ENCODE peak calls at places on chromosomes 12 and 14, in ten cellular contexts. One of them, this sample, is unnamed.

GRCh38 chr12:12007001-12007712 is 63.6 kb upstream of the BCL2L14 start:
- DNase-seq in glutamatergic neuron: no peak
- DNase-seq in PC-3: peak
- DNase-seq in neural progenitor cell: no peak
- DNase-seq in stomach: no peak
- DNase-seq in upper lobe of right lung: no peak
- DNase-seq in psoas muscle: no peak
- DNase-seq in A549: no peak
- DNase-seq in LNCaP clone FGC: no peak
- DNase-seq in neural crest cell: no peak
- DNase-seq in this sample: no peak

GRCh38 chr12:125742413-125742812 is 677.2 kb downstream of the AACS start:
- DNase-seq in glutamatergic neuron: no peak
- DNase-seq in PC-3: no peak
- DNase-seq in neural progenitor cell: no peak
- DNase-seq in stomach: no peak
- DNase-seq in upper lobe of right lung: no peak
- DNase-seq in psoas muscle: no peak
- DNase-seq in A549: no peak
- DNase-seq in LNCaP clone FGC: no peak
- DNase-seq in neural crest cell: no peak
- DNase-seq in this sample: no peak

GRCh38 chr12:53208877-53209463 is 1.9 kb upstream of the ITGB7 start:
- DNase-seq in glutamatergic neuron: no peak
- DNase-seq in PC-3: no peak
- DNase-seq in neural progenitor cell: no peak
- DNase-seq in stomach: no peak
- DNase-seq in upper lobe of right lung: no peak
- DNase-seq in psoas muscle: no peak
- DNase-seq in A549: no peak
- DNase-seq in LNCaP clone FGC: no peak
- DNase-seq in neural crest cell: no peak
- DNase-seq in this sample: no peak

GRCh38 chr12:53102883-53103807 is at the start of gene SOAT2:
- DNase-seq in glutamatergic neuron: no peak
- DNase-seq in PC-3: no peak
- DNase-seq in neural progenitor cell: no peak
- DNase-seq in stomach: no peak
- DNase-seq in upper lobe of right lung: no peak
- DNase-seq in psoas muscle: no peak
- DNase-seq in A549: no peak
- DNase-seq in LNCaP clone FGC: no peak
- DNase-seq in neural crest cell: no peak
- DNase-seq in this sample: no peak

GRCh38 chr14:64683264-64683663 is 21.0 kb upstream of the PLEKHG3 start:
- DNase-seq in glutamatergic neuron: no peak
- DNase-seq in PC-3: no peak
- DNase-seq in neural progenitor cell: peak
- DNase-seq in stomach: no peak
- DNase-seq in upper lobe of right lung: no peak
- DNase-seq in psoas muscle: no peak
- DNase-seq in A549: no peak
- DNase-seq in LNCaP clone FGC: no peak
- DNase-seq in neural crest cell: peak
- DNase-seq in this sample: no peak

GRCh38 chr12:75805905-75806304 is 225.7 kb downstream of the PHLDA1 start:
- DNase-seq in glutamatergic neuron: no peak
- DNase-seq in PC-3: no peak
- DNase-seq in neural progenitor cell: no peak
- DNase-seq in stomach: no peak
- DNase-seq in upper lobe of right lung: no peak
- DNase-seq in psoas muscle: no peak
- DNase-seq in A549: no peak
- DNase-seq in LNCaP clone FGC: no peak
- DNase-seq in neural crest cell: no peak
- DNase-seq in this sample: no peak

GRCh38 chr12:7716391-7716790 is 5.2 kb downstream of the DPPA3 start:
- DNase-seq in glutamatergic neuron: no peak
- DNase-seq in PC-3: no peak
- DNase-seq in neural progenitor cell: peak
- DNase-seq in stomach: no peak
- DNase-seq in upper lobe of right lung: no peak
- DNase-seq in psoas muscle: no peak
- DNase-seq in A549: peak
- DNase-seq in LNCaP clone FGC: no peak
- DNase-seq in neural crest cell: no peak
- DNase-seq in this sample: no peak

GRCh38 chr12:46915861-46916260 is 90.1 kb upstream of the SLC38A4 start:
- DNase-seq in glutamatergic neuron: peak
- DNase-seq in PC-3: no peak
- DNase-seq in neural progenitor cell: no peak
- DNase-seq in stomach: no peak
- DNase-seq in upper lobe of right lung: no peak
- DNase-seq in psoas muscle: no peak
- DNase-seq in A549: no peak
- DNase-seq in LNCaP clone FGC: no peak
- DNase-seq in neural crest cell: no peak
- DNase-seq in this sample: no peak

GRCh38 chr14:52391866-52392600 is 77.9 kb downstream of the PTGER2 start:
- DNase-seq in glutamatergic neuron: no peak
- DNase-seq in PC-3: peak
- DNase-seq in neural progenitor cell: no peak
- DNase-seq in stomach: no peak
- DNase-seq in upper lobe of right lung: no peak
- DNase-seq in psoas muscle: no peak
- DNase-seq in A549: no peak
- DNase-seq in LNCaP clone FGC: no peak
- DNase-seq in neural crest cell: no peak
- DNase-seq in this sample: no peak

DNA sequence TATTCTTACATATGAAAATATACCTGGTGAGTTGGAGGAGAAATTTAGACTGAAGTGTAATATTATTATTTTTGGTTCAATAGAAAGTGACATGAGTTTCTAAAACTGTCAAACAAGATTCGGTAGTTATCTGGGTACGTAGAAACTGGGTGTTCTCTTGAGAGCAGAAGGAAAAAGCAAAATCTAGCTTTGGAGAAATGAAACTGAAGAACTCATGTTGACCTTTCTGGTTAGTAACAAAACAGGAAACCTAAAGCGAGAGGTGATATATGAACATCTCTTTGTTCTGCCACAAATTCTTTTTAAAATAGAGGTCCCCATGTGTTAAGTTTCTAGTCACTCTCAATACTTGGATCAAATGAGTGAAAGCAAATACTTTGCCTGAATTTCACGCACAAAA is 401.7 kb downstream of the TRHDE start:
- DNase-seq in glutamatergic neuron: no peak
- DNase-seq in PC-3: no peak
- DNase-seq in neural progenitor cell: no peak
- DNase-seq in stomach: no peak
- DNase-seq in upper lobe of right lung: no peak
- DNase-seq in psoas muscle: no peak
- DNase-seq in A549: no peak
- DNase-seq in LNCaP clone FGC: no peak
- DNase-seq in neural crest cell: no peak
- DNase-seq in this sample: no peak
- TF ChIP-seq CTCF in glutamatergic neuron: no peak
- TF ChIP-seq CTCF in PC-3: no peak
- TF ChIP-seq CTCF in neural progenitor cell: no peak
- TF ChIP-seq CTCF in stomach: no peak
- TF ChIP-seq CTCF in upper lobe of right lung: no peak
- TF ChIP-seq CTCF in psoas muscle: no peak
- TF ChIP-seq CTCF in A549: no peak
- TF ChIP-seq CTCF in LNCaP clone FGC: no peak
- TF ChIP-seq CTCF in neural crest cell: no peak
- TF ChIP-seq CTCF in this sample: no peak

GRCh38 chr12:115207216-115207915 is 523.4 kb upstream of the TBX3 start:
- DNase-seq in glutamatergic neuron: no peak
- DNase-seq in PC-3: no peak
- DNase-seq in neural progenitor cell: no peak
- DNase-seq in stomach: no peak
- DNase-seq in upper lobe of right lung: no peak
- DNase-seq in psoas muscle: no peak
- DNase-seq in A549: no peak
- DNase-seq in LNCaP clone FGC: no peak
- DNase-seq in neural crest cell: no peak
- DNase-seq in this sample: no peak

GRCh38 chr12:115205755-115206308 is 521.9 kb upstream of the TBX3 start:
- DNase-seq in glutamatergic neuron: no peak
- DNase-seq in PC-3: no peak
- DNase-seq in neural progenitor cell: no peak
- DNase-seq in stomach: no peak
- DNase-seq in upper lobe of right lung: no peak
- DNase-seq in psoas muscle: no peak
- DNase-seq in A549: no peak
- DNase-seq in LNCaP clone FGC: no peak
- DNase-seq in neural crest cell: no peak
- DNase-seq in this sample: no peak

GRCh38 chr12:115209230-115209629 is 525.3 kb upstream of the TBX3 start:
- DNase-seq in glutamatergic neuron: no peak
- DNase-seq in PC-3: no peak
- DNase-seq in neural progenitor cell: peak
- DNase-seq in stomach: no peak
- DNase-seq in upper lobe of right lung: no peak
- DNase-seq in psoas muscle: no peak
- DNase-seq in A549: no peak
- DNase-seq in LNCaP clone FGC: no peak
- DNase-seq in neural crest cell: no peak
- DNase-seq in this sample: no peak

GRCh38 chr12:115210533-115211252 is 526.7 kb upstream of the TBX3 start:
- DNase-seq in glutamatergic neuron: no peak
- DNase-seq in PC-3: no peak
- DNase-seq in neural progenitor cell: no peak
- DNase-seq in stomach: no peak
- DNase-seq in upper lobe of right lung: no peak
- DNase-seq in psoas muscle: no peak
- DNase-seq in A549: no peak
- DNase-seq in LNCaP clone FGC: no peak
- DNase-seq in neural crest cell: no peak
- DNase-seq in this sample: no peak

DNA sequence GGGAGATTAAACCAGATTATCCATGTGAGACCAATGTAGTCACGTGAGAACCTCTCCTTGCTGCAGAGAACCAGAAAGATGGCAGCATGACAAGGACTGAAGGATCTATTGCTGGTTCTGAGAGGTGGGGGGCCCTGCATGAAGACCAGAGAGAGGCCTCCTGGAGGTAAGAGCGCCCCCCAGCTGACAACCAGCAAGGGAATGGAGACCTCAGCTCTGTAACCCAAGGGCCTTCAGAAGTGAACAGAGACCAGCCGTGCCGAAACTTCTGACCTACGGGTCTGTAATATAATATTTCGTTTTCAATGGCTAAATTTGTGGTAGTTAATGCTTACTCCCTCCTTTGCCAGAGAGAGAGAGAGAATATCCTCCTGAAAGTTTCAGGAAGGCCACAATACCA is 524.1 kb upstream of the TBX3 start:
- DNase-seq in glutamatergic neuron: no peak
- DNase-seq in PC-3: no peak
- DNase-seq in neural progenitor cell: no peak
- DNase-seq in stomach: no peak
- DNase-seq in upper lobe of right lung: no peak
- DNase-seq in psoas muscle: no peak
- DNase-seq in A549: no peak
- DNase-seq in LNCaP clone FGC: no peak
- DNase-seq in neural crest cell: no peak
- DNase-seq in this sample: no peak
- TF ChIP-seq CTCF in glutamatergic neuron: no peak
- TF ChIP-seq CTCF in PC-3: no peak
- TF ChIP-seq CTCF in neural progenitor cell: no peak
- TF ChIP-seq CTCF in stomach: no peak
- TF ChIP-seq CTCF in upper lobe of right lung: no peak
- TF ChIP-seq CTCF in psoas muscle: no peak
- TF ChIP-seq CTCF in A549: no peak
- TF ChIP-seq CTCF in LNCaP clone FGC: no peak
- TF ChIP-seq CTCF in neural crest cell: no peak
- TF ChIP-seq CTCF in this sample: no peak

GRCh38 chr12:110647669-110648068 is 33.7 kb downstream of the TCTN1 start:
- DNase-seq in glutamatergic neuron: no peak
- DNase-seq in PC-3: no peak
- DNase-seq in neural progenitor cell: no peak
- DNase-seq in stomach: no peak
- DNase-seq in upper lobe of right lung: no peak
- DNase-seq in psoas muscle: no peak
- DNase-seq in A549: no peak
- DNase-seq in LNCaP clone FGC: no peak
- DNase-seq in neural crest cell: no peak
- DNase-seq in this sample: no peak

DNA sequence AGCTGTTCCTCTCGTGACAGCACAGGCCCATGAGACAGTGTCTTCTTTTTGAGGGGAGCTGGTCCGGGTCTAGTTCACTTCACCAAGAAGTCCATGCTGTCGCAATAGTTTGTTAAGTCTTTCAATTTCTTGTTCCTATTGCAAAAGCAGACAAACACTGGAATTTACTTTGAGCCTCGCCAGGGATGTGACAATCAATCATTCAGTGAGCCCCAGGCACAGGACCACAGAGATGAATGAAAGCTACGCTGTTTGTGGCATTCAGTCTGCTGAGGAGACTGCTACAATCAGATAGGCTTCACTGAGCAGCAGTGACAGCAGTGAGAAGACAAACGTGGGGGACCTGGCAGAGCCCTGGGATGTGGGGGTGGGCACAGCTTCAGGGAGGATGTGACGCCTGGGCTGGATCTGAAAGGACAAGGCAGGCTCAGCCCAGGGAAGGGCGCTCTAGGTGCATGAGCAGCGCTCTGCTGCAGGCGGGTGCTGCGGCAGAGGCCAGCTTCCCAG is 35.5 kb downstream of the TCTN1 start:
- DNase-seq in glutamatergic neuron: no peak
- DNase-seq in PC-3: no peak
- DNase-seq in neural progenitor cell: peak
- DNase-seq in stomach: no peak
- DNase-seq in upper lobe of right lung: no peak
- DNase-seq in psoas muscle: no peak
- DNase-seq in A549: no peak
- DNase-seq in LNCaP clone FGC: no peak
- DNase-seq in neural crest cell: no peak
- DNase-seq in this sample: no peak
- TF ChIP-seq CTCF in glutamatergic neuron: no peak
- TF ChIP-seq CTCF in PC-3: no peak
- TF ChIP-seq CTCF in neural progenitor cell: no peak
- TF ChIP-seq CTCF in stomach: no peak
- TF ChIP-seq CTCF in upper lobe of right lung: no peak
- TF ChIP-seq CTCF in psoas muscle: no peak
- TF ChIP-seq CTCF in A549: no peak
- TF ChIP-seq CTCF in LNCaP clone FGC: no peak
- TF ChIP-seq CTCF in neural crest cell: no peak
- TF ChIP-seq CTCF in this sample: no peak

DNA sequence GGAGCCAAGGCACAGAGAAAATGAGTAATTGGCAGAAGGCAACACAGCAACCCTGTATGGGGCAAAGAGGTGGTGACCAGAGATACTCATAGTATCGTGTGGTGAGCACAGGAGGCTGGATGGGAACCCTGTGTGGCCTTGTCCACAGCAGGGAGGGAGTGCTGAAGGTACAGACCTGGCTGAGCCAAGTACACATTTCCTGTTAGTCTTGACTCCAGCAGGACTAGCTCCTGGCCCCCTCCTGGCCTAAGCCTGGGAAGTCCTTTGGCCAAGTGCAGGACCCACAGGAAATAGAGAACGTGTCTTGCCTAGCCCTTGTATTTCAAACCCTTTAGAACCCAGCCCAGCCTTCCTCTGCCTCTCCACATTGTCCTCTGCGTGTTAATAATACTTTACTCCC is 289.8 kb upstream of the PWP1 start:
- DNase-seq in glutamatergic neuron: no peak
- DNase-seq in PC-3: no peak
- DNase-seq in neural progenitor cell: no peak
- DNase-seq in stomach: no peak
- DNase-seq in upper lobe of right lung: no peak
- DNase-seq in psoas muscle: no peak
- DNase-seq in A549: no peak
- DNase-seq in LNCaP clone FGC: no peak
- DNase-seq in neural crest cell: no peak
- DNase-seq in this sample: no peak
- TF ChIP-seq CTCF in glutamatergic neuron: no peak
- TF ChIP-seq CTCF in PC-3: no peak
- TF ChIP-seq CTCF in neural progenitor cell: no peak
- TF ChIP-seq CTCF in stomach: no peak
- TF ChIP-seq CTCF in upper lobe of right lung: no peak
- TF ChIP-seq CTCF in psoas muscle: no peak
- TF ChIP-seq CTCF in A549: no peak
- TF ChIP-seq CTCF in LNCaP clone FGC: no peak
- TF ChIP-seq CTCF in neural crest cell: no peak
- TF ChIP-seq CTCF in this sample: no peak

This sample was measured in mesothelial cell of epicardium.